ENCODE peak calls at places on chromosomes 11 and 22, in six cellular contexts. One of them, this sample, is unnamed.
A peak's percentile ranks its signal among the peaks of the same experiment; 100 is the strongest.

GRCh38 chr22:42301072-42301741 is 30.8 kb upstream of the TCF20 start:
- DNase-seq in HuH-7: no peak
- DNase-seq in KBM-7: no peak
- DNase-seq in neural crest cell: no peak
- DNase-seq in heart right ventricle: no peak
- DNase-seq in H9: no peak
- DNase-seq in this sample: no peak

GRCh38 chr11:5204787-5205186 is 4.3 kb upstream of the OR51V1 start:
- DNase-seq in HuH-7: peak; percentile 28
- DNase-seq in KBM-7: peak; percentile 34
- DNase-seq in neural crest cell: no peak
- DNase-seq in heart right ventricle: no peak
- DNase-seq in H9: no peak
- DNase-seq in this sample: peak; percentile 20

GRCh38 chr22:33593818-33594217 is 326.5 kb downstream of the LARGE1 start:
- DNase-seq in HuH-7: no peak
- DNase-seq in KBM-7: no peak
- DNase-seq in neural crest cell: no peak
- DNase-seq in heart right ventricle: no peak
- DNase-seq in H9: no peak
- DNase-seq in this sample: no peak

GRCh38 chr11:73577496-73577917 is 20.4 kb downstream of the FAM168A start:
- DNase-seq in HuH-7: no peak
- DNase-seq in KBM-7: no peak
- DNase-seq in neural crest cell: no peak
- DNase-seq in heart right ventricle: no peak
- DNase-seq in H9: no peak
- DNase-seq in this sample: no peak

GRCh38 chr11:11044137-11044855 is 186.4 kb upstream of the ZBED5 start:
- DNase-seq in HuH-7: no peak
- DNase-seq in KBM-7: no peak
- DNase-seq in neural crest cell: no peak
- DNase-seq in heart right ventricle: no peak
- DNase-seq in H9: no peak
- DNase-seq in this sample: no peak

GRCh38 chr11:95711162-95711944 is 78.2 kb downstream of the FAM76B start:
- DNase-seq in HuH-7: no peak
- DNase-seq in KBM-7: no peak
- DNase-seq in neural crest cell: no peak
- DNase-seq in heart right ventricle: no peak
- DNase-seq in H9: no peak
- DNase-seq in this sample: no peak

GRCh38 chr22:38467904-38468760 is at the start of gene KDELR3:
- DNase-seq in HuH-7: no peak
- DNase-seq in KBM-7: peak; percentile 45
- DNase-seq in neural crest cell: no peak
- DNase-seq in heart right ventricle: peak; percentile 72
- DNase-seq in H9: no peak
- DNase-seq in this sample: no peak

GRCh38 chr11:70075836-70076235 is 2.3 kb upstream of the ANO1 start:
- DNase-seq in HuH-7: no peak
- DNase-seq in KBM-7: no peak
- DNase-seq in neural crest cell: no peak
- DNase-seq in heart right ventricle: no peak
- DNase-seq in H9: peak; percentile 21
- DNase-seq in this sample: no peak

GRCh38 chr22:29727248-29727551 is 7.4 kb downstream of the CABP7 start:
- DNase-seq in HuH-7: peak; percentile 91
- DNase-seq in KBM-7: no peak
- DNase-seq in neural crest cell: peak; percentile 51
- DNase-seq in heart right ventricle: peak; percentile 47
- DNase-seq in H9: peak; percentile 79
- DNase-seq in this sample: no peak